ENCODE peak calls at places on chromosomes 1 and 21, in eight cellular contexts. One of them, this sample, is unnamed.

GRCh38 chr1:192544983-192545393 is 30.6 kb upstream of the RGS1 start:
- DNase-seq in sigmoid colon: no peak
- DNase-seq in neuronal stem cell: no peak
- DNase-seq in Karpas-422: no peak
- DNase-seq in upper lobe of right lung: no peak
- DNase-seq in mesendoderm: peak; percentile 49
- DNase-seq in GM23338: peak; percentile 14
- DNase-seq in heart right ventricle: no peak
- DNase-seq in this sample: peak; percentile 97

GRCh38 chr1:220579317-220579716 is 51.4 kb downstream of the MARK1 start:
- DNase-seq in sigmoid colon: no peak
- DNase-seq in neuronal stem cell: no peak
- DNase-seq in Karpas-422: no peak
- DNase-seq in upper lobe of right lung: no peak
- DNase-seq in mesendoderm: no peak
- DNase-seq in GM23338: no peak
- DNase-seq in heart right ventricle: no peak
- DNase-seq in this sample: no peak

GRCh38 chr1:221327954-221328353 is 413.9 kb downstream of the DUSP10 start:
- DNase-seq in sigmoid colon: no peak
- DNase-seq in neuronal stem cell: no peak
- DNase-seq in Karpas-422: no peak
- DNase-seq in upper lobe of right lung: no peak
- DNase-seq in mesendoderm: no peak
- DNase-seq in GM23338: no peak
- DNase-seq in heart right ventricle: no peak
- DNase-seq in this sample: no peak

GRCh38 chr1:115496904-115497527 is 144.8 kb upstream of the VANGL1 start:
- DNase-seq in sigmoid colon: no peak
- DNase-seq in neuronal stem cell: no peak
- DNase-seq in Karpas-422: no peak
- DNase-seq in upper lobe of right lung: no peak
- DNase-seq in mesendoderm: no peak
- DNase-seq in GM23338: no peak
- DNase-seq in heart right ventricle: no peak
- DNase-seq in this sample: peak; percentile 38

GRCh38 chr1:3463408-3463811 is 8.9 kb downstream of the ARHGEF16 start:
- DNase-seq in sigmoid colon: no peak
- DNase-seq in neuronal stem cell: no peak
- DNase-seq in Karpas-422: no peak
- DNase-seq in upper lobe of right lung: peak; percentile 45
- DNase-seq in mesendoderm: no peak
- DNase-seq in GM23338: no peak
- DNase-seq in heart right ventricle: peak; percentile 5
- DNase-seq in this sample: no peak

GRCh38 chr1:81126989-81127571 is 673.7 kb upstream of the ADGRL2 start:
- DNase-seq in sigmoid colon: no peak
- DNase-seq in neuronal stem cell: no peak
- DNase-seq in Karpas-422: no peak
- DNase-seq in upper lobe of right lung: no peak
- DNase-seq in mesendoderm: no peak
- DNase-seq in GM23338: no peak
- DNase-seq in heart right ventricle: no peak
- DNase-seq in this sample: peak; percentile 19

GRCh38 chr1:32759521-32759980 is 57.0 kb upstream of the SYNC start:
- DNase-seq in sigmoid colon: no peak
- DNase-seq in neuronal stem cell: no peak
- DNase-seq in Karpas-422: no peak
- DNase-seq in upper lobe of right lung: peak; percentile 84
- DNase-seq in mesendoderm: peak; percentile 68
- DNase-seq in GM23338: peak; percentile 75
- DNase-seq in heart right ventricle: no peak
- DNase-seq in this sample: no peak

GRCh38 chr1:38140025-38140487 is 93.5 kb upstream of the POU3F1 start:
- DNase-seq in sigmoid colon: no peak
- DNase-seq in neuronal stem cell: no peak
- DNase-seq in Karpas-422: no peak
- DNase-seq in upper lobe of right lung: no peak
- DNase-seq in mesendoderm: peak; percentile 72
- DNase-seq in GM23338: peak; percentile 73
- DNase-seq in heart right ventricle: no peak
- DNase-seq in this sample: no peak

GRCh38 chr1:15212216-15212988 is 34.6 kb upstream of the FHAD1 start:
- DNase-seq in sigmoid colon: no peak
- DNase-seq in neuronal stem cell: no peak
- DNase-seq in Karpas-422: no peak
- DNase-seq in upper lobe of right lung: peak; percentile 30
- DNase-seq in mesendoderm: no peak
- DNase-seq in GM23338: no peak
- DNase-seq in heart right ventricle: no peak
- DNase-seq in this sample: no peak

GRCh38 chr1:167367705-167368104 is 147.0 kb downstream of the POU2F1 start:
- DNase-seq in sigmoid colon: no peak
- DNase-seq in neuronal stem cell: no peak
- DNase-seq in Karpas-422: no peak
- DNase-seq in upper lobe of right lung: no peak
- DNase-seq in mesendoderm: no peak
- DNase-seq in GM23338: no peak
- DNase-seq in heart right ventricle: no peak
- DNase-seq in this sample: no peak

GRCh38 chr1:235511470-235512240 is 7.4 kb upstream of the B3GALNT2 start:
- DNase-seq in sigmoid colon: no peak
- DNase-seq in neuronal stem cell: no peak
- DNase-seq in Karpas-422: no peak
- DNase-seq in upper lobe of right lung: no peak
- DNase-seq in mesendoderm: peak; percentile 67
- DNase-seq in GM23338: peak; percentile 56
- DNase-seq in heart right ventricle: no peak
- DNase-seq in this sample: peak; percentile 14

GRCh38 chr21:25944672-25945213 is 210.0 kb downstream of the GABPA start:
- DNase-seq in sigmoid colon: no peak
- DNase-seq in neuronal stem cell: no peak
- DNase-seq in Karpas-422: no peak
- DNase-seq in upper lobe of right lung: no peak
- DNase-seq in mesendoderm: no peak
- DNase-seq in GM23338: no peak
- DNase-seq in heart right ventricle: no peak
- DNase-seq in this sample: no peak

GRCh38 chr1:161723459-161724149 is 2.3 kb downstream of the FCRLB start:
- DNase-seq in sigmoid colon: no peak
- DNase-seq in neuronal stem cell: no peak
- DNase-seq in Karpas-422: peak; percentile 75
- DNase-seq in upper lobe of right lung: no peak
- DNase-seq in mesendoderm: no peak
- DNase-seq in GM23338: no peak
- DNase-seq in heart right ventricle: no peak
- DNase-seq in this sample: no peak

GRCh38 chr21:25103500-25104207 is 503.6 kb downstream of the MRPL39 start:
- DNase-seq in sigmoid colon: no peak
- DNase-seq in neuronal stem cell: no peak
- DNase-seq in Karpas-422: no peak
- DNase-seq in upper lobe of right lung: no peak
- DNase-seq in mesendoderm: no peak
- DNase-seq in GM23338: no peak
- DNase-seq in heart right ventricle: no peak
- DNase-seq in this sample: no peak

GRCh38 chr1:152162826-152163463 is 3.9 kb upstream of the RPTN start:
- DNase-seq in sigmoid colon: no peak
- DNase-seq in neuronal stem cell: no peak
- DNase-seq in Karpas-422: no peak
- DNase-seq in upper lobe of right lung: no peak
- DNase-seq in mesendoderm: no peak
- DNase-seq in GM23338: no peak
- DNase-seq in heart right ventricle: no peak
- DNase-seq in this sample: no peak

GRCh38 chr1:228079601-228080263 is 2.8 kb upstream of the ARF1 start:
- DNase-seq in sigmoid colon: peak; percentile 63
- DNase-seq in neuronal stem cell: no peak
- DNase-seq in Karpas-422: no peak
- DNase-seq in upper lobe of right lung: peak; percentile 62
- DNase-seq in mesendoderm: no peak
- DNase-seq in GM23338: no peak
- DNase-seq in heart right ventricle: no peak
- DNase-seq in this sample: no peak

GRCh38 chr1:228082260-228082974 is at the start of gene ARF1:
- DNase-seq in sigmoid colon: peak; percentile 96
- DNase-seq in neuronal stem cell: peak; percentile 92
- DNase-seq in Karpas-422: peak; percentile 98
- DNase-seq in upper lobe of right lung: peak; percentile 96
- DNase-seq in mesendoderm: peak; percentile 94
- DNase-seq in GM23338: peak; percentile 94
- DNase-seq in heart right ventricle: peak; percentile 94
- DNase-seq in this sample: peak; percentile 96

GRCh38 chr1:228081144-228081543 is 1.4 kb upstream of the ARF1 start:
- DNase-seq in sigmoid colon: peak; percentile 64
- DNase-seq in neuronal stem cell: no peak
- DNase-seq in Karpas-422: no peak
- DNase-seq in upper lobe of right lung: peak; percentile 56
- DNase-seq in mesendoderm: no peak
- DNase-seq in GM23338: no peak
- DNase-seq in heart right ventricle: no peak
- DNase-seq in this sample: no peak

GRCh38 chr1:228082975-228083870 is 715 bp downstream of the ARF1 start:
- DNase-seq in sigmoid colon: peak; percentile 87
- DNase-seq in neuronal stem cell: no peak
- DNase-seq in Karpas-422: peak; percentile 75
- DNase-seq in upper lobe of right lung: peak; percentile 87
- DNase-seq in mesendoderm: peak; percentile 41
- DNase-seq in GM23338: peak; percentile 40
- DNase-seq in heart right ventricle: peak; percentile 74
- DNase-seq in this sample: no peak

GRCh38 chr1:228081578-228082259 is 789 bp upstream of the ARF1 start:
- DNase-seq in sigmoid colon: no peak
- DNase-seq in neuronal stem cell: peak; percentile 40
- DNase-seq in Karpas-422: peak; percentile 65
- DNase-seq in upper lobe of right lung: peak; percentile 65
- DNase-seq in mesendoderm: peak; percentile 78
- DNase-seq in GM23338: peak; percentile 60
- DNase-seq in heart right ventricle: no peak
- DNase-seq in this sample: no peak
- H3K27ac ChIP-seq in sigmoid colon: peak overlapping the region; percentile 99
- H3K27ac ChIP-seq in neuronal stem cell: peak overlapping the region; percentile 78
- H3K27ac ChIP-seq in Karpas-422: no peak overlapping the region
- H3K27ac ChIP-seq in upper lobe of right lung: peak overlapping the region; percentile 99
- H3K27ac ChIP-seq in mesendoderm: no peak overlapping the region
- H3K27ac ChIP-seq in GM23338: no peak overlapping the region
- H3K27ac ChIP-seq in heart right ventricle: no peak overlapping the region
- H3K27ac ChIP-seq in this sample: peak overlapping the region; percentile 98

GRCh38 chr1:183832472-183832871 is 27.6 kb downstream of the RGL1 start:
- DNase-seq in sigmoid colon: no peak
- DNase-seq in neuronal stem cell: no peak
- DNase-seq in Karpas-422: no peak
- DNase-seq in upper lobe of right lung: no peak
- DNase-seq in mesendoderm: no peak
- DNase-seq in GM23338: no peak
- DNase-seq in heart right ventricle: no peak
- DNase-seq in this sample: no peak
- H3K36me3 ChIP-seq in sigmoid colon: no peaks in the 10 kb centered on the region
- H3K36me3 ChIP-seq in neuronal stem cell: no peaks in the 10 kb centered on the region
- H3K36me3 ChIP-seq in Karpas-422: no peaks in the 10 kb centered on the region
- H3K36me3 ChIP-seq in upper lobe of right lung: no peaks in the 10 kb centered on the region
- H3K36me3 ChIP-seq in mesendoderm: no peaks in the 10 kb centered on the region
- H3K36me3 ChIP-seq in GM23338: no peaks in the 10 kb centered on the region
- H3K36me3 ChIP-seq in heart right ventricle: no peaks in the 10 kb centered on the region
- H3K36me3 ChIP-seq in this sample: peaks cover 2% of the 10 kb centered on the region

GRCh38 chr1:9651220-9651564 is 339 bp upstream of the PIK3CD start:
- DNase-seq in sigmoid colon: no peak
- DNase-seq in neuronal stem cell: no peak
- DNase-seq in Karpas-422: no peak
- DNase-seq in upper lobe of right lung: no peak
- DNase-seq in mesendoderm: no peak
- DNase-seq in GM23338: no peak
- DNase-seq in heart right ventricle: no peak
- DNase-seq in this sample: no peak
- H3K27me3 ChIP-seq in sigmoid colon: peaks cover 32% of the 10 kb centered on the region
- H3K27me3 ChIP-seq in neuronal stem cell: peaks cover 80% of the 10 kb centered on the region
- H3K27me3 ChIP-seq in Karpas-422: no peaks in the 10 kb centered on the region
- H3K27me3 ChIP-seq in upper lobe of right lung: peaks cover 12% of the 10 kb centered on the region
- H3K27me3 ChIP-seq in mesendoderm: peaks cover 19% of the 10 kb centered on the region
- H3K27me3 ChIP-seq in GM23338: peaks cover 44% of the 10 kb centered on the region
- H3K27me3 ChIP-seq in heart right ventricle: peaks cover 49% of the 10 kb centered on the region
- H3K27me3 ChIP-seq in this sample: peaks cover 41% of the 10 kb centered on the region

DNA sequence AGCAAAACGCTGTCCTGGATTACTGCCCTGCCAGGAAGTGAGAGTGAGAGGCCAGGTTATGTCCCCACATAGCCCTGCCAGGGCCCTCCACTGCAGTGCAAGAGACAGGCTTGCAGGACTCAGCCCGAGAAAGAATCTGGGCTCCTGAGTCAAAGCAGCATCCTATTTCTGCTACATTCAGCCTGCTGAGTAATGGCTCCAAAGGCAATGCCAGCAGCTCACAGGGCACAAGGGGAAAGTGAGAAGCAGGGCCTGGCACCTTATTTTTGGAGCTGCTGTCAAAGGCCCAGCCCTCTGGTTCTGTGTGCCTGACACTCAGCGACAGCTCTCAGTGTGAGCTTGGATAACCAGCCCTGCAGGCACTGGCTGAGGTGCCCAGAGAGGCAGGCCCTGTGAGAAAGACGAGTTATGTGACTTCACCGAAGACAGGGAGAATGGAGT is 83.9 kb downstream of the DTL start:
- DNase-seq in sigmoid colon: no peak
- DNase-seq in neuronal stem cell: no peak
- DNase-seq in Karpas-422: no peak
- DNase-seq in upper lobe of right lung: no peak
- DNase-seq in mesendoderm: no peak
- DNase-seq in GM23338: no peak
- DNase-seq in heart right ventricle: peak; percentile 51
- DNase-seq in this sample: no peak
- H3K27ac ChIP-seq in sigmoid colon: no peak overlapping the region
- H3K27ac ChIP-seq in neuronal stem cell: no peak overlapping the region
- H3K27ac ChIP-seq in Karpas-422: no peak overlapping the region
- H3K27ac ChIP-seq in upper lobe of right lung: no peak overlapping the region
- H3K27ac ChIP-seq in mesendoderm: no peak overlapping the region
- H3K27ac ChIP-seq in GM23338: no peak overlapping the region
- H3K27ac ChIP-seq in heart right ventricle: no peak overlapping the region
- H3K27ac ChIP-seq in this sample: no peak overlapping the region

GRCh38 chr1:155455588-155456195 is 106.9 kb downstream of the ASH1L start:
- DNase-seq in sigmoid colon: no peak
- DNase-seq in neuronal stem cell: peak; percentile 9
- DNase-seq in Karpas-422: no peak
- DNase-seq in upper lobe of right lung: no peak
- DNase-seq in mesendoderm: no peak
- DNase-seq in GM23338: no peak
- DNase-seq in heart right ventricle: no peak
- DNase-seq in this sample: peak; percentile 42
- H3K36me3 ChIP-seq in sigmoid colon: peaks cover 6% of the 10 kb centered on the region
- H3K36me3 ChIP-seq in neuronal stem cell: peaks cover 64% of the 10 kb centered on the region
- H3K36me3 ChIP-seq in Karpas-422: no peaks in the 10 kb centered on the region
- H3K36me3 ChIP-seq in upper lobe of right lung: peaks cover 32% of the 10 kb centered on the region
- H3K36me3 ChIP-seq in mesendoderm: no peaks in the 10 kb centered on the region
- H3K36me3 ChIP-seq in GM23338: peaks cover 6% of the 10 kb centered on the region
- H3K36me3 ChIP-seq in heart right ventricle: no peaks in the 10 kb centered on the region
- H3K36me3 ChIP-seq in this sample: peaks cover 7% of the 10 kb centered on the region

GRCh38 chr1:22141493-22141892 is 1.4 kb downstream of the WNT4 start:
- DNase-seq in sigmoid colon: no peak
- DNase-seq in neuronal stem cell: no peak
- DNase-seq in Karpas-422: no peak
- DNase-seq in upper lobe of right lung: no peak
- DNase-seq in mesendoderm: no peak
- DNase-seq in GM23338: no peak
- DNase-seq in heart right ventricle: no peak
- DNase-seq in this sample: no peak
- H3K27me3 ChIP-seq in sigmoid colon: peaks cover 11% of the 10 kb centered on the region
- H3K27me3 ChIP-seq in neuronal stem cell: peaks cover 85% of the 10 kb centered on the region
- H3K27me3 ChIP-seq in Karpas-422: no peaks in the 10 kb centered on the region
- H3K27me3 ChIP-seq in upper lobe of right lung: peaks cover 25% of the 10 kb centered on the region
- H3K27me3 ChIP-seq in mesendoderm: no peaks in the 10 kb centered on the region
- H3K27me3 ChIP-seq in GM23338: peaks cover 43% of the 10 kb centered on the region
- H3K27me3 ChIP-seq in heart right ventricle: peaks cover 66% of the 10 kb centered on the region
- H3K27me3 ChIP-seq in this sample: peaks cover 25% of the 10 kb centered on the region